ENCODE peak calls at places on chromosome 17, in four cellular contexts. P is GM13977, G is fibroblast of pulmonary artery, F is NCI-H460. Z is an unnamed sample.

GRCh38 chr17:73586921-73587680 is 57.1 kb downstream of the SDK2 start:
- DNase-seq in P (no peak), G (no peak), F (peak), Z (no peak)

GRCh38 chr17:4597975-4598374 is 13.6 kb downstream of the SMTNL2 start:
- DNase-seq in P (no peak), G (no peak), F (no peak), Z (no peak)

GRCh38 chr17:59534583-59534982 is 30.8 kb upstream of the DHX40 start:
- DNase-seq in P (peak), G (peak), F (no peak), Z (no peak)

GRCh38 chr17:16465861-16466338 is 26.1 kb downstream of the LRRC75A start:
- DNase-seq in P (no peak), G (no peak), F (no peak), Z (no peak)

GRCh38 chr17:49848739-49849138 is 870 bp upstream of the TAC4 start:
- DNase-seq in P (no peak), G (no peak), F (no peak), Z (no peak)

GRCh38 chr17:9473716-9474115 is 101.9 kb downstream of the STX8 start:
- DNase-seq in P (no peak), G (peak), F (no peak), Z (no peak)

GRCh38 chr17:2755941-2756724 is 6.7 kb upstream of the CCDC92B start:
- DNase-seq in P (no peak), G (no peak), F (no peak), Z (no peak)

GRCh38 chr17:17836818-17837379 is at the start of gene SREBF1:
- DNase-seq in P (peak), G (peak), F (peak), Z (peak)

GRCh38 chr17:42178817-42179216 is 2.1 kb downstream of the KCNH4 start:
- DNase-seq in P (peak), G (no peak), F (no peak), Z (peak)

GRCh38 chr17:301681-302299 is 50.8 kb downstream of the RPH3AL start:
- DNase-seq in P (no peak), G (no peak), F (no peak), Z (no peak)

GRCh38 chr17:47686276-47686635 is 7.7 kb upstream of the TBKBP1 start:
- DNase-seq in P (no peak), G (no peak), F (no peak), Z (no peak)

GRCh38 chr17:59771093-59771492 is 63.6 kb downstream of the VMP1 start:
- DNase-seq in P (no peak), G (no peak), F (no peak), Z (no peak)

GRCh38 chr17:17514993-17515920 is 19.1 kb upstream of the RASD1 start:
- DNase-seq in P (no peak), G (no peak), F (no peak), Z (no peak)

GRCh38 chr17:8226536-8227237 is 16.3 kb upstream of the AURKB start:
- DNase-seq in P (peak), G (peak), F (peak), Z (peak)

GRCh38 chr17:67435122-67435521 is 58.0 kb downstream of the PITPNC1 start:
- DNase-seq in P (no peak), G (peak), F (no peak), Z (no peak)